ENCODE peak calls at places on chromosomes 11 and 22, in six cellular contexts. B is CD4-positive, alpha-beta T cell; G is ACHN; Z is sciatic nerve; P is stimulated activated naive CD4-positive, alpha-beta T cell; S is pancreas. O is an unnamed sample.

GRCh38 chr22:25410849-25411248 is 153.6 kb upstream of the GRK3 start:
- DNase-seq in G (no peak), Z (no peak), P (no peak), S (no peak), B (no peak), O (no peak)

GRCh38 chr11:125766251-125766650 is 12.4 kb downstream of the PATE2 start:
- DNase-seq in S (no peak), P (no peak), B (no peak), G (no peak), Z (no peak), O (no peak)

GRCh38 chr11:73230931-73231330 is 12.8 kb downstream of the P2RY2 start:
- DNase-seq in B (no peak), G (no peak), S (no peak), Z (peak), P (no peak), O (no peak)

GRCh38 chr11:83628622-83629347 is 342.6 kb upstream of the CCDC90B start:
- DNase-seq in Z (no peak), G (no peak), S (no peak), P (no peak), B (no peak), O (no peak)

GRCh38 chr11:36035454-36035853 is 91.6 kb downstream of the LDLRAD3 start:
- DNase-seq in G (no peak), Z (no peak), B (no peak), S (no peak), P (no peak), O (no peak)

GRCh38 chr11:27485930-27486773 is 13.6 kb upstream of the LGR4 start:
- DNase-seq in Z (no peak), S (no peak), B (no peak), G (peak), P (peak), O (no peak)

GRCh38 chr11:130831506-130832385 is 84.5 kb downstream of the SNX19 start:
- DNase-seq in Z (no peak), G (no peak), B (no peak), P (no peak), S (no peak), O (no peak)

GRCh38 chr11:126510621-126511370 is 155.3 kb downstream of the ST3GAL4 start:
- DNase-seq in P (no peak), S (no peak), B (no peak), Z (peak), G (no peak), O (no peak)

GRCh38 chr11:45937916-45938315 is 15.5 kb downstream of the LARGE2 start:
- DNase-seq in G (no peak), B (no peak), S (no peak), P (no peak), Z (no peak), O (no peak)

GRCh38 chr22:49139492-49140151 is 688.1 kb downstream of the BRD1 start:
- DNase-seq in P (no peak), S (no peak), Z (no peak), B (no peak), G (no peak), O (no peak)

GRCh38 chr11:65013130-65013691 is 749 bp upstream of the ARL2 start:
- DNase-seq in Z (peak), B (peak), S (peak), P (no peak), G (peak), O (no peak)

GRCh38 chr11:112195906-112196305 is 20.6 kb downstream of the BCO2 start:
- DNase-seq in B (no peak), Z (no peak), S (no peak), G (peak), P (no peak), O (no peak)

GRCh38 chr11:88051386-88051785 is 123.9 kb downstream of the RAB38 start:
- DNase-seq in Z (no peak), S (no peak), G (no peak), B (no peak), P (no peak), O (no peak)

GRCh38 chr11:123080023-123080422 is 18.1 kb upstream of the HSPA8 start:
- DNase-seq in Z (no peak), P (no peak), S (no peak), B (no peak), G (no peak), O (no peak)

GRCh38 chr22:42432020-42432596 is at the start of gene NFAM1:
- DNase-seq in Z (peak), G (no peak), S (peak), B (no peak), P (no peak), O (no peak)

GRCh38 chr11:64060861-64061444 is 25.2 kb downstream of the FLRT1 start:
- DNase-seq in B (peak), G (peak), P (no peak), S (no peak), Z (no peak), O (peak)

GRCh38 chr22:50562523-50563409 is at the start of gene SYCE3:
- DNase-seq in B (peak), P (peak), S (peak), G (peak), Z (peak), O (peak)

GRCh38 chr22:31230871-31231621 is 18.9 kb downstream of the LIMK2 start:
- DNase-seq in G (peak), B (peak), Z (no peak), S (peak), P (peak), O (no peak)

GRCh38 chr11:93123351-93123898 is 74.4 kb downstream of the SLC36A4 start:
- DNase-seq in G (no peak), S (peak), P (no peak), Z (no peak), B (no peak), O (no peak)

GRCh38 chr11:40759341-40759740 is 700.1 kb downstream of the LRRC4C start:
- DNase-seq in Z (no peak), B (no peak), G (no peak), P (no peak), S (no peak), O (no peak)

GRCh38 chr11:107999759-108000455 is 8.8 kb upstream of the CUL5 start:
- DNase-seq in G (peak), B (peak), P (no peak), Z (no peak), S (no peak), O (peak)

GRCh38 chr11:38593649-38594048 is 1995.6 kb upstream of the RAG2 start:
- DNase-seq in G (no peak), S (no peak), Z (no peak), P (no peak), B (no peak), O (no peak)

GRCh38 chr11:72241290-72241781 is 2.6 kb downstream of the PHOX2A start:
- DNase-seq in Z (no peak), P (no peak), B (no peak), S (no peak), G (no peak), O (no peak)

GRCh38 chr11:22752908-22753310 is 76.7 kb downstream of the SVIP start:
- DNase-seq in B (no peak), P (no peak), G (no peak), S (no peak), Z (no peak), O (no peak)

GRCh38 chr11:32435947-32436750 is 810 bp upstream of the WT1 start:
- DNase-seq in S (no peak), P (no peak), G (no peak), Z (no peak), B (no peak), O (no peak)

GRCh38 chr11:11047851-11048610 is 190.2 kb upstream of the ZBED5 start:
- DNase-seq in S (no peak), G (no peak), Z (no peak), B (no peak), P (no peak), O (no peak)

GRCh38 chr11:2383823-2384722 is 7.0 kb downstream of the CD81 start:
- DNase-seq in S (no peak), B (no peak), P (no peak), G (no peak), Z (no peak), O (no peak)

GRCh38 chr22:26669060-26669481 is 11.7 kb downstream of the MIAT start:
- DNase-seq in G (peak), Z (no peak), B (no peak), S (peak), P (no peak), O (no peak)

GRCh38 chr11:74000307-74000630 is 8.6 kb downstream of the UCP3 start:
- DNase-seq in B (no peak), P (no peak), S (no peak), G (no peak), Z (peak), O (no peak)

GRCh38 chr22:45804986-45805325 is 133.3 kb downstream of the ATXN10 start:
- DNase-seq in S (no peak), G (peak), P (no peak), Z (no peak), B (no peak), O (no peak)

O was measured in naive thymus-derived CD8-positive, alpha-beta T cell.